ENCODE peak calls at places on chromosomes 13 and 19, in nine cellular contexts. One of them, this sample, is unnamed.

GRCh38 chr13:33846306-33847062 is 28.5 kb downstream of the RFC3 start:
- DNase-seq in HL-60: no peak
- DNase-seq in left ventricle myocardium inferior: no peak
- DNase-seq in AG04450: no peak
- DNase-seq in kidney: no peak
- DNase-seq in neural progenitor cell: no peak
- DNase-seq in fibroblast of lung: no peak
- DNase-seq in psoas muscle: no peak
- DNase-seq in cardiac muscle cell: no peak
- DNase-seq in this sample: no peak

GRCh38 chr13:75372923-75373841 is 108.8 kb downstream of the TBC1D4 start:
- DNase-seq in AG04450: no peak
- DNase-seq in neural progenitor cell: no peak
- DNase-seq in kidney: peak; percentile 59
- DNase-seq in psoas muscle: no peak
- DNase-seq in left ventricle myocardium inferior: no peak
- DNase-seq in cardiac muscle cell: no peak
- DNase-seq in fibroblast of lung: no peak
- DNase-seq in HL-60: no peak
- DNase-seq in this sample: no peak

GRCh38 chr13:33409673-33410072 is 124.1 kb upstream of the STARD13 start:
- DNase-seq in fibroblast of lung: no peak
- DNase-seq in left ventricle myocardium inferior: no peak
- DNase-seq in HL-60: no peak
- DNase-seq in neural progenitor cell: no peak
- DNase-seq in psoas muscle: no peak
- DNase-seq in cardiac muscle cell: no peak
- DNase-seq in kidney: no peak
- DNase-seq in AG04450: no peak
- DNase-seq in this sample: no peak

GRCh38 chr19:49016067-49016839 is 638 bp downstream of the LHB start:
- DNase-seq in AG04450: no peak
- DNase-seq in psoas muscle: no peak
- DNase-seq in left ventricle myocardium inferior: no peak
- DNase-seq in kidney: no peak
- DNase-seq in cardiac muscle cell: no peak
- DNase-seq in HL-60: no peak
- DNase-seq in fibroblast of lung: no peak
- DNase-seq in neural progenitor cell: no peak
- DNase-seq in this sample: no peak

GRCh38 chr13:73275163-73275562 is 216.4 kb downstream of the KLF5 start:
- DNase-seq in fibroblast of lung: no peak
- DNase-seq in kidney: no peak
- DNase-seq in neural progenitor cell: no peak
- DNase-seq in left ventricle myocardium inferior: no peak
- DNase-seq in cardiac muscle cell: no peak
- DNase-seq in AG04450: no peak
- DNase-seq in HL-60: no peak
- DNase-seq in psoas muscle: no peak
- DNase-seq in this sample: no peak

GRCh38 chr13:109818891-109819290 is 32.5 kb upstream of the IRS2 start:
- DNase-seq in psoas muscle: no peak
- DNase-seq in left ventricle myocardium inferior: no peak
- DNase-seq in neural progenitor cell: no peak
- DNase-seq in cardiac muscle cell: no peak
- DNase-seq in kidney: no peak
- DNase-seq in HL-60: no peak
- DNase-seq in fibroblast of lung: peak; percentile 4
- DNase-seq in AG04450: no peak
- DNase-seq in this sample: no peak

GRCh38 chr13:44814836-44815235 is 174.4 kb downstream of the NUFIP1 start:
- DNase-seq in fibroblast of lung: no peak
- DNase-seq in AG04450: no peak
- DNase-seq in kidney: no peak
- DNase-seq in cardiac muscle cell: no peak
- DNase-seq in HL-60: no peak
- DNase-seq in neural progenitor cell: no peak
- DNase-seq in left ventricle myocardium inferior: no peak
- DNase-seq in psoas muscle: no peak
- DNase-seq in this sample: no peak

GRCh38 chr13:101917475-101917810 is 465.0 kb downstream of the ITGBL1 start:
- DNase-seq in psoas muscle: no peak
- DNase-seq in neural progenitor cell: peak; percentile 54
- DNase-seq in left ventricle myocardium inferior: no peak
- DNase-seq in HL-60: no peak
- DNase-seq in cardiac muscle cell: no peak
- DNase-seq in kidney: no peak
- DNase-seq in fibroblast of lung: no peak
- DNase-seq in AG04450: no peak
- DNase-seq in this sample: no peak

GRCh38 chr19:43777163-43777700 is 3.5 kb downstream of the KCNN4 start:
- DNase-seq in fibroblast of lung: no peak
- DNase-seq in psoas muscle: peak; percentile 53
- DNase-seq in kidney: no peak
- DNase-seq in HL-60: peak; percentile 94
- DNase-seq in left ventricle myocardium inferior: no peak
- DNase-seq in neural progenitor cell: no peak
- DNase-seq in AG04450: no peak
- DNase-seq in cardiac muscle cell: no peak
- DNase-seq in this sample: no peak

GRCh38 chr13:19795956-19796355 is 13.2 kb upstream of the PSPC1 start:
- DNase-seq in fibroblast of lung: no peak
- DNase-seq in neural progenitor cell: no peak
- DNase-seq in HL-60: no peak
- DNase-seq in cardiac muscle cell: no peak
- DNase-seq in kidney: peak; percentile 26
- DNase-seq in psoas muscle: no peak
- DNase-seq in AG04450: no peak
- DNase-seq in left ventricle myocardium inferior: no peak
- DNase-seq in this sample: no peak

GRCh38 chr13:102699419-102699961 is 4.6 kb upstream of the METTL21C start:
- DNase-seq in fibroblast of lung: no peak
- DNase-seq in kidney: no peak
- DNase-seq in neural progenitor cell: no peak
- DNase-seq in left ventricle myocardium inferior: no peak
- DNase-seq in cardiac muscle cell: no peak
- DNase-seq in psoas muscle: no peak
- DNase-seq in AG04450: no peak
- DNase-seq in HL-60: no peak
- DNase-seq in this sample: no peak

GRCh38 chr19:31249217-31249616 is 100.0 kb downstream of the TSHZ3 start:
- DNase-seq in AG04450: no peak
- DNase-seq in kidney: peak; percentile 43
- DNase-seq in psoas muscle: no peak
- DNase-seq in HL-60: no peak
- DNase-seq in cardiac muscle cell: no peak
- DNase-seq in neural progenitor cell: no peak
- DNase-seq in fibroblast of lung: no peak
- DNase-seq in left ventricle myocardium inferior: no peak
- DNase-seq in this sample: no peak

GRCh38 chr19:50451223-50451534 is 18.5 kb downstream of the MYBPC2 start:
- DNase-seq in AG04450: no peak
- DNase-seq in kidney: no peak
- DNase-seq in fibroblast of lung: no peak
- DNase-seq in psoas muscle: no peak
- DNase-seq in cardiac muscle cell: no peak
- DNase-seq in left ventricle myocardium inferior: no peak
- DNase-seq in HL-60: no peak
- DNase-seq in neural progenitor cell: no peak
- DNase-seq in this sample: no peak

GRCh38 chr13:74687452-74688180 is 553.4 kb upstream of the KLF12 start:
- DNase-seq in kidney: peak; percentile 54
- DNase-seq in AG04450: no peak
- DNase-seq in psoas muscle: no peak
- DNase-seq in left ventricle myocardium inferior: no peak
- DNase-seq in HL-60: no peak
- DNase-seq in fibroblast of lung: no peak
- DNase-seq in neural progenitor cell: peak; percentile 84
- DNase-seq in cardiac muscle cell: no peak
- DNase-seq in this sample: no peak

GRCh38 chr13:28099396-28100148 is 804 bp downstream of the FLT3 start:
- DNase-seq in HL-60: no peak
- DNase-seq in kidney: no peak
- DNase-seq in left ventricle myocardium inferior: no peak
- DNase-seq in neural progenitor cell: peak; percentile 23
- DNase-seq in AG04450: no peak
- DNase-seq in cardiac muscle cell: no peak
- DNase-seq in fibroblast of lung: no peak
- DNase-seq in psoas muscle: no peak
- DNase-seq in this sample: no peak

DNA sequence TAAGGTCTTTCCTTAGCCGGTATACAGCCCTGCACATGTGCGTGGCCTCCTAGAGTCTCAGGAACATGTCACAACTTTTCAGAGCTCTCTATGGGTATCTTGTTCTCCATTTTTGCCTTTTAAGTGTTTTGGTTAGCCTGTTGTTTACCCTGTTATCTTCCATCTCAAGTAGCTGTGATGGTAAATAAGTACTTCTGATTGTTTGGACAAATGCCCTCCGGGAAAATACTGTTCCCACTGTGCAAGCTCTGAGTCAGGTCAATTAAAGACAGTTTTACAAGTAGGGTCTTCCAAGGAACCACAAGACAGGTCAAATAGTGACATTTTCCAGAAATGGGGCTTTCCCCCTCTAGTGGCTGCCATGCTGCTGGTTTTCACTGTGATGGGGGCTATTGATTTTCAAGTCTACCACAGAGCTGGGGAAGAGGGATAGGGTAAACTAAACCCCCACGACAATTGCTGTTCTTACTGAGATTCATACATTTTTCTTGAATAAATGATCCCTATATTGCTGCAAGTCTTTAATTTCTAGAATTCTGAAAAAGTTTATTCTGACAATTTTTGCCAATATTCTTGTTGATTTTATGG is 109.5 kb downstream of the TM9SF2 start:
- DNase-seq in psoas muscle: no peak
- DNase-seq in HL-60: peak; percentile 15
- DNase-seq in AG04450: no peak
- DNase-seq in fibroblast of lung: no peak
- DNase-seq in cardiac muscle cell: no peak
- DNase-seq in neural progenitor cell: no peak
- DNase-seq in kidney: no peak
- DNase-seq in left ventricle myocardium inferior: no peak
- DNase-seq in this sample: no peak
- TF ChIP-seq CTCF in psoas muscle: no peak
- TF ChIP-seq CTCF in HL-60: no peak
- TF ChIP-seq CTCF in AG04450: peak; percentile 11
- TF ChIP-seq CTCF in fibroblast of lung: peak; percentile 11
- TF ChIP-seq CTCF in cardiac muscle cell: peak; percentile 13
- TF ChIP-seq CTCF in neural progenitor cell: peak; percentile 54
- TF ChIP-seq CTCF in kidney: no peak
- TF ChIP-seq CTCF in left ventricle myocardium inferior: no peak
- TF ChIP-seq CTCF in this sample: no peak

DNA sequence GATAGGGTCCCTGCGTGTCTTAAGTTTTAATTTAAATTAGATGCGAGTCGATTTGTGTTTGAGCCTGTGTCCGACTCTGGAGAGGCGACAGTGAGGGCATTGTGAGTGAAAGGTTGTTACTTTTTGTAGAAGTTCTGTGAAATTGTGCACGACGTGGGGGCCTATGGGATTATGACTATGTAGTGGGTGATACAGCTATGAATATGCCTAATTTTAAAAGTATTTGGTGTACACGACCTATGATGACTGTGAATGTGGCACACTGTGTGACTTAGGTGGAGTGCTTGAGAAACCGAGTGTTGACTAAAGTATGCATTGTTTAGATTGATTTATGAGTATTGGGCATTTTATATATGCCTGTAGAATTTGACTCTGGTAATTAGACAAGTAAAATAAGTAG is 646 bp downstream of the ZNF567 start:
- DNase-seq in fibroblast of lung: no peak
- DNase-seq in cardiac muscle cell: no peak
- DNase-seq in HL-60: no peak
- DNase-seq in neural progenitor cell: no peak
- DNase-seq in psoas muscle: no peak
- DNase-seq in left ventricle myocardium inferior: no peak
- DNase-seq in AG04450: no peak
- DNase-seq in kidney: no peak
- DNase-seq in this sample: no peak
- H3K27ac ChIP-seq in fibroblast of lung: peak overlapping the region; percentile 56
- H3K27ac ChIP-seq in cardiac muscle cell: peak overlapping the region; percentile 75
- H3K27ac ChIP-seq in HL-60: peak overlapping the region; percentile 80
- H3K27ac ChIP-seq in neural progenitor cell: no peak overlapping the region
- H3K27ac ChIP-seq in psoas muscle: peak overlapping the region; percentile 72
- H3K27ac ChIP-seq in left ventricle myocardium inferior: peak overlapping the region; percentile 83
- H3K27ac ChIP-seq in AG04450: no peak overlapping the region
- H3K27ac ChIP-seq in kidney: no peak overlapping the region
- H3K27ac ChIP-seq in this sample: peak overlapping the region; percentile 80

DNA sequence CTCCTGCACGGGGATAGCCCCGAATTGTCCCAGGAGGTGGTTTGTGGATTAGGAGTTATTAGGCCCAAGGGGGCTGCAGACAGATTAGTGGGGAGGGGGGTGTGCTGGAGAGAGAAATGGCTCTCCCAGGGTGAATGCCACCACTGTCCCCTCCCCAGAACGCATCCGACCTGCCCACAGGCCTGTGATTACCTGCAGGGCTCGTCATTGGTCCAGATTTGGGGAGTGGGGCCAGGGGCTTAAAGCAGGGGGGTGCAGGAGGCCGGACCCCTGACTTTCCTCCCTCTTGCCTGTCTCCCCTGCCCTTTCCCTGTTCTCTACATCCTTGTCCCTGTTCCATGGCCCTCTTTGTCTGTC is 1.2 kb downstream of the NRTN start:
- DNase-seq in HL-60: no peak
- DNase-seq in neural progenitor cell: no peak
- DNase-seq in AG04450: no peak
- DNase-seq in cardiac muscle cell: no peak
- DNase-seq in left ventricle myocardium inferior: no peak
- DNase-seq in psoas muscle: no peak
- DNase-seq in fibroblast of lung: no peak
- DNase-seq in kidney: no peak
- DNase-seq in this sample: no peak
- TF ChIP-seq CTCF in HL-60: no peak
- TF ChIP-seq CTCF in neural progenitor cell: no peak
- TF ChIP-seq CTCF in AG04450: no peak
- TF ChIP-seq CTCF in cardiac muscle cell: no peak
- TF ChIP-seq CTCF in left ventricle myocardium inferior: no peak
- TF ChIP-seq CTCF in psoas muscle: no peak
- TF ChIP-seq CTCF in fibroblast of lung: no peak
- TF ChIP-seq CTCF in kidney: no peak
- TF ChIP-seq CTCF in this sample: peak; percentile 5

DNA sequence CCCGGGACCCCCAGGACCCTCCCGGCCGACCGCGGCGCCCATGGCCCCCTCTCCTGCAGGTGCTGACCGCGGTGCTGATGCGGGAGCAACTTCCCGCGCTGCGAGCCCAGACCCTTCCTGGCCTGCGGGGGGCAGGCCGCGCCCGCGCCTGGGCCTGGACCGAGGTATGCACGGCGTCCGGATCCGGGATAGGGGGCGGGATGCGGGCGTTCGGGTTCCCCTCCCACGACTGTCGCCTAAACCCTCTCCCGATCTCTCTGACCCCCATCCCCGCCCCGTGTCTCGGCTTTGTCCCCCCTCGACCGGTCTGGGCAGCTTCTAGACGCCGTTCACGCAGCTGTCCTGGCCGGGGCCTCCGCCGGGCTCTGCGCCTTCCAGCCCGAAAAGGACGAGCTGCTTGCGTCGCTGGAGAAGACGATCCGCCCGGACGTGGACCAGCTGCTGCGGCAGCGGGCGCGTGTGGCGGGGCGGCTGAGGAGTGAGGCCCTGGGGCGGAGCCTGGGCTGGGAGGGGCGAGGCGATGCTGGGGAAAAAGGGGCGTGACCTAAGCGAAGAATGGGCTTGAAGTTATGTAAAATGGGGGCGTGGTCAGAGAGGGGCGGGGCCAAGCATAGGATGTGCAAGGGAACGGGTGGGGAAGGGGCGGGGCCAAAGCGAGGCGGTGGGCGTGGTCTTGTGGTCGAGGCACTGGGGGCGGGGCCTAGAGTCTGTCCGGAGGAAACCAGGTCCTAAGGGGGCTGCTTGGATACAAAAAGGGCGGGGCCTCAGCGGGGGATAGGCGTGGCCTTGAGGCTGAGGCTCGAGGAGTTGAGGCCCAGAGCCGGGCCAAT is 15.9 kb upstream of the COLGALT1 start:
- DNase-seq in kidney: peak; percentile 98
- DNase-seq in HL-60: peak; percentile 96
- DNase-seq in left ventricle myocardium inferior: peak; percentile 95
- DNase-seq in neural progenitor cell: peak; percentile 98
- DNase-seq in fibroblast of lung: peak; percentile 97
- DNase-seq in psoas muscle: peak; percentile 98
- DNase-seq in AG04450: peak; percentile 83
- DNase-seq in cardiac muscle cell: peak; percentile 87
- DNase-seq in this sample: peak; percentile 99
- H3K27ac ChIP-seq in kidney: peak overlapping the region; percentile 37
- H3K27ac ChIP-seq in HL-60: no peak overlapping the region
- H3K27ac ChIP-seq in left ventricle myocardium inferior: peak overlapping the region; percentile 78
- H3K27ac ChIP-seq in neural progenitor cell: no peak overlapping the region
- H3K27ac ChIP-seq in fibroblast of lung: no peak overlapping the region
- H3K27ac ChIP-seq in psoas muscle: peak overlapping the region; percentile 46
- H3K27ac ChIP-seq in AG04450: no peak overlapping the region
- H3K27ac ChIP-seq in cardiac muscle cell: no peak overlapping the region
- H3K27ac ChIP-seq in this sample: no peak overlapping the region

This sample was measured in tibial nerve.